ENCODE peak calls at places on chromosomes 16 and 17, in six cellular contexts. H, C, D, V, U and P are unnamed samples.

GRCh38 chr17:36977066-36977465 is 28.3 kb downstream of the AATF start:
- DNase-seq in H (no peak), C (no peak), V (peak; percentile 1), D (no peak), U (peak; percentile 66), P (no peak)

GRCh38 chr16:87791295-87792204 is 25.8 kb upstream of the KLHDC4 start:
- DNase-seq in D (peak; percentile 35), V (no peak), H (no peak), U (no peak), C (no peak), P (no peak)

GRCh38 chr17:46821482-46822387 is 3.2 kb upstream of the WNT3 start:
- DNase-seq in H (no peak), U (no peak), C (peak; percentile 81), D (peak; percentile 89), V (peak; percentile 89), P (no peak)

GRCh38 chr17:29664743-29665479 is 42.2 kb upstream of the CORO6 start:
- DNase-seq in D (no peak), V (no peak), C (no peak), H (peak; percentile 73), U (peak; percentile 53), P (no peak)

GRCh38 chr17:81519284-81520020 is 6.9 kb upstream of the ACTG1 start:
- DNase-seq in D (peak; percentile 82), H (no peak), V (peak; percentile 75), C (peak; percentile 69), U (peak; percentile 74), P (no peak)

GRCh38 chr17:4607773-4608187 is 23.5 kb downstream of the SMTNL2 start:
- DNase-seq in U (peak; percentile 25), D (peak; percentile 27), V (no peak), C (no peak), H (peak; percentile 49), P (no peak)

GRCh38 chr17:75191584-75191983 is 8.8 kb upstream of the SUMO2 start:
- DNase-seq in U (no peak), C (no peak), V (peak; percentile 46), D (no peak), H (peak; percentile 59), P (no peak)

GRCh38 chr16:22183901-22184614 is 21.8 kb downstream of the SDR42E2 start:
- DNase-seq in D (peak; percentile 61), V (peak; percentile 46), H (no peak), U (no peak), C (peak; percentile 77), P (no peak)

GRCh38 chr17:16286009-16286946 is 67.0 kb downstream of the CENPV start:
- DNase-seq in V (peak; percentile 94), H (peak; percentile 98), U (peak; percentile 90), D (peak; percentile 94), C (peak; percentile 77), P (peak; percentile 30)

GRCh38 chr17:44804301-44805061 is 25.6 kb downstream of the GJC1 start:
- DNase-seq in V (no peak), D (no peak), H (no peak), U (no peak), C (no peak), P (no peak)

GRCh38 chr17:68777856-68778694 is 176.9 kb upstream of the FAM20A start:
- DNase-seq in U (no peak), H (no peak), V (peak; percentile 40), C (no peak), D (no peak), P (no peak)

GRCh38 chr17:4786111-4786491 is at the start of gene VMO1:
- DNase-seq in D (peak; percentile 56), V (no peak), C (no peak), H (no peak), U (no peak), P (no peak)

GRCh38 chr16:75754126-75754525 is 27.8 kb upstream of the CPHXL start:
- DNase-seq in D (no peak), U (peak; percentile 22), V (no peak), H (peak; percentile 45), C (no peak), P (no peak)

GRCh38 chr17:73644145-73645049 is at the start of gene SDK2:
- DNase-seq in H (no peak), V (peak; percentile 39), D (no peak), C (peak; percentile 75), U (peak; percentile 57), P (peak; percentile 33)

GRCh38 chr17:19003966-19004600 is 481 bp downstream of the FAM83G start:
- DNase-seq in U (peak; percentile 63), C (peak; percentile 76), V (peak; percentile 76), D (peak; percentile 83), H (peak; percentile 36), P (peak; percentile 32)

GRCh38 chr16:87918314-87918713 is 18.0 kb downstream of the CA5A start:
- DNase-seq in U (peak; percentile 30), C (no peak), D (no peak), H (no peak), V (no peak), P (no peak)

GRCh38 chr17:81054308-81054707 is 19.4 kb downstream of the BAIAP2 start:
- DNase-seq in V (no peak), D (no peak), U (no peak), C (no peak), H (no peak), P (no peak)

GRCh38 chr16:31568577-31569359 is 41.1 kb downstream of the AHSP start:
- DNase-seq in U (no peak), V (peak; percentile 25), C (peak; percentile 52), H (no peak), D (peak; percentile 48), P (no peak)

GRCh38 chr16:28504707-28505404 is 1.8 kb downstream of the IL27 start:
- DNase-seq in C (no peak), D (no peak), U (peak; percentile 99), H (no peak), V (no peak), P (no peak)

GRCh38 chr17:42111265-42111636 is 1.3 kb downstream of the DHX58 start:
- DNase-seq in H (no peak), U (no peak), D (no peak), C (no peak), V (no peak), P (no peak)

GRCh38 chr17:70577456-70577855 is 408.1 kb downstream of the KCNJ2 start:
- DNase-seq in V (no peak), H (no peak), D (no peak), C (no peak), U (no peak), P (no peak)
- H4K8ac ChIP-seq in V (no peak overlapping the region), H (no peak overlapping the region), D (no peak overlapping the region), C (no peak overlapping the region), U (no peak overlapping the region), P (no peak overlapping the region)

GRCh38 chr17:43545383-43545632 is 832 bp downstream of the ETV4 start:
- DNase-seq in U (peak; percentile 47), V (no peak), H (peak; percentile 18), C (peak; percentile 86), D (no peak), P (no peak)

GRCh38 chr17:43548689-43549379 is 2.7 kb upstream of the ETV4 start:
- DNase-seq in V (no peak), H (no peak), C (no peak), D (no peak), U (no peak), P (no peak)

GRCh38 chr17:43547189-43547550 is 1.0 kb upstream of the ETV4 start:
- DNase-seq in H (no peak), V (no peak), C (no peak), D (peak; percentile 26), U (no peak), P (no peak)

GRCh38 chr17:43547659-43548256 is 1.6 kb upstream of the ETV4 start:
- DNase-seq in C (no peak), H (no peak), D (no peak), U (no peak), V (no peak), P (no peak)

DNA sequence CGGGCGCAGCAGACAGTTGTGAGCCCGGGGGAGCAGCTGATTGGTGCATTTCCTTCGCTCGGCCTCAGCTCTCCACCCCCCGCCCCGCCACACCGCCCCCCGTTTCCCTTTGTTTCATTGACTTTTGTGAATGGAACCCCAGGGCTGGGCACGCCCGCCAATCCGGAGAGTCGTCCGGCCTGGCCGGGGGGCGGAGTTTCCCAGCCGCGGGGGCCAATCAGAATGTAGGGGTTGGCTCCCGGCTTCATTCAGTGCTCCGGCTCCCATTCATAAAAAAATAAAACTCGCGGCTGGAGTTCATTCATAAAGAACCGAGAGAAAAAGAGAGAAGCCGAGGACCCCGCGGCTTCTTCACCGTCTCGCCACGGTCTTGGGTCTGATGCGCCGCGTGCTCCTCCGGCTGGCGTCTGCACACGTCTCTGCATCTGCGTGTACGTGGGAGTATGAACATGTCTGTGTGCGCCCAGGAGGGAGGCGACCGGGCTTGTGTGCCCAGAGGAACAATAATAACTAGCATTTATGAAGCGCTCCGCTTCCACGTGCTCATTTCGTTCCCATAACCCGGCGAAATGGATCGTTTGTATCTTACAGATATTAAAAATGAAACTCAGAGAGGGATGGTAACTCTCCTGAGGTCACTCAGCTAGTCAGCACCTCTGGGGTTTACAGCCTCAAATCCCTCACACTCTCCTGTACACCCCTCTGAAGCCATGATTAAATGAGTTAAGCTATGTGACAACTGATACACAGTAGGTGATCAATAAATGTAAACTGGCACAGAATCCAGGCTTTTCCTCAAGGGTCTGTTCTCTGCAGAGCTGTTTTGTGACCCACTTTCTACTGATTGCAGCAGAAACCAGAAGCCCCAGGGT is at the start of gene ETV4:
- DNase-seq in D (peak; percentile 99), U (peak; percentile 79), V (peak; percentile 97), C (peak; percentile 96), H (peak; percentile 89), P (peak; percentile 94)
- H4K8ac ChIP-seq in D (no peak within 1 kb of the TSS), U (peak within 1 kb of the TSS; percentile 26), V (no peak within 1 kb of the TSS), C (peak within 1 kb of the TSS; percentile 96), H (peak within 1 kb of the TSS; percentile 84), P (no peak within 1 kb of the TSS)

GRCh38 chr16:53346-54236 is at the start of the genes POLR3K and SNRNP25:
- DNase-seq in C (peak; percentile 97), H (peak; percentile 97), V (peak; percentile 99), D (peak; percentile 99), U (peak; percentile 98), P (peak; percentile 96)
- H4K8ac ChIP-seq in C (peak within 1 kb of the TSS; percentile 84), H (peak within 1 kb of the TSS; percentile 92), V (no peak within 1 kb of the TSS), D (no peak within 1 kb of the TSS), U (peak within 1 kb of the TSS; percentile 97), P (peak within 1 kb of the TSS; percentile 95)

DNA sequence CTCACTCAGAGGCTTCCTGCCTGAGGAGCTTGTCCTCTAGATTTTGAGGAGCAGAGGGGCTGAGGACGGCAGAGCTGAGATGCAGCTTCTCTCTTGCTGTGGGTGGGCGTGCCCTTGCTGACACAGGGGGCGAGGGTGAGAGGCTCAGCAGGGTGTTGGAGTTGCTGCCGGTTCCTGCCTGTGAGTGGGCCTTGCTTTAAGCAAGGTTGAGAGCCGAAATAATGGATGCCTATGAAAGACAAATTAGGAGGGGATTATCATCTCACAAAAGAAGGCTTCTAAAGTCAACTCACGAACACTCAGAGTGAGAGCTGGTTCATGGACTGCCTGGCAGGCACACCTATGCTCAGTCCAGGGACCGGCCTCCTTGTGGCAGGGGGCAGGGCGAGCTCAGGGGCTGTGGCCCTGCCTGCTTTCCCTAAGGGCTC is 215.6 kb downstream of the MSI2 start:
- DNase-seq in H (no peak), U (no peak), V (peak; percentile 56), D (peak; percentile 53), C (no peak), P (peak; percentile 67)
- H4K8ac ChIP-seq in H (no peak overlapping the region), U (no peak overlapping the region), V (no peak overlapping the region), D (no peak overlapping the region), C (no peak overlapping the region), P (no peak overlapping the region)

GRCh38 chr16:85235988-85236831 is 123.9 kb upstream of the CIBAR2 start:
- DNase-seq in V (no peak), C (no peak), U (no peak), D (no peak), H (no peak), P (no peak)
- H4K8ac ChIP-seq in V (no peak overlapping the region), C (no peak overlapping the region), U (peak overlapping the region; percentile 74), D (no peak overlapping the region), H (peak overlapping the region; percentile 85), P (no peak overlapping the region)